ENCODE peak calls at places on chromosomes 6 and 20, in four cellular contexts. S, Y, M and B are unnamed samples.

GRCh38 chr6:54516331-54516730 is 208.1 kb downstream of the TINAG start:
- DNase-seq in Y (no peak), M (no peak), S (no peak), B (no peak)

GRCh38 chr6:123091091-123091895 is 95.3 kb downstream of the CLVS2 start:
- DNase-seq in S (no peak), M (no peak), Y (peak), B (peak)

GRCh38 chr6:164130151-164130550 is 715.6 kb downstream of the QKI start:
- DNase-seq in Y (no peak), S (no peak), M (no peak), B (no peak)

GRCh38 chr6:91273729-91274128 is 686.9 kb upstream of the MAP3K7 start:
- DNase-seq in M (no peak), Y (no peak), S (no peak), B (no peak)

GRCh38 chr6:26743941-26744699 is 84.6 kb upstream of the ZNF322 start:
- DNase-seq in S (peak), Y (peak), M (peak), B (no peak)

GRCh38 chr20:43916073-43916874 is 1.6 kb downstream of the TOX2 start:
- DNase-seq in Y (no peak), S (peak), M (no peak), B (no peak)

GRCh38 chr6:89310929-89311328 is 4.2 kb downstream of the GABRR2 start:
- DNase-seq in S (no peak), M (no peak), Y (no peak), B (no peak)

GRCh38 chr6:15017803-15018202 is 228.1 kb upstream of the JARID2 start:
- DNase-seq in S (no peak), Y (no peak), M (peak), B (no peak)

GRCh38 chr6:133446789-133447188 is 205.6 kb downstream of the EYA4 start:
- DNase-seq in M (no peak), S (no peak), Y (no peak), B (no peak)

GRCh38 chr6:107435798-107436197 is 23.6 kb downstream of the PDSS2 start:
- DNase-seq in S (no peak), Y (no peak), M (no peak), B (no peak)

GRCh38 chr6:127967708-127968107 is 66.8 kb upstream of the THEMIS start:
- DNase-seq in M (no peak), Y (no peak), S (no peak), B (no peak)

GRCh38 chr6:320351-321157 is 28.3 kb downstream of the DUSP22 start:
- DNase-seq in S (no peak), M (no peak), Y (no peak), B (no peak)

GRCh38 chr6:4967301-4968030 is 36.4 kb downstream of the RPP40 start:
- DNase-seq in Y (no peak), S (no peak), M (no peak), B (no peak)

GRCh38 chr6:149233056-149233715 is 84.3 kb upstream of the TAB2 start:
- DNase-seq in S (no peak), Y (peak), M (peak), B (peak)

GRCh38 chr20:13430346-13431002 is 208.3 kb downstream of the TASP1 start:
- DNase-seq in S (no peak), Y (peak), M (no peak), B (peak)
- TF ChIP-seq HMGXB4 in S (no peak), Y (no peak), M (no peak), B (no peak)

DNA sequence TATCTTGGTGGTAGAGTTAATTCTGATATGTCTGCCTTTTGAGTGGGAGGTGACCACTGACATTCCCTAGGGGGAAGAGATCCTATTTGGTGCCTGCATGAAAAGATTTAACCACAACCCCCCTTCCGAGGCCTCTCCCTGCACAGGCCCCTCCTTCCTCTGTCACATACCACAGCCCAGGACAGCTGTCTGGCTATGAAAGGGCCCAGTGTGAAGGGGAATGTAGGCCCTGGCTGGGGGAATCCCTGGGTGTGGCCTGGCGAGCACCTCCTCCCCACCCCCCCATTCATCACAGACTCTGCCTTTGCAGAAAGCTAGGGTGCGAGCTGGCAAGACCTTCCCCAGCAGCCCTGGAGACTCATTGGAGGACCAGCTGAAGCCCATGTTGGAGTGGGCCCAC is 27.4 kb upstream of the MAPRE1 start:
- DNase-seq in S (no peak), M (no peak), Y (no peak), B (peak)
- TF ChIP-seq HMGXB4 in S (no peak), M (no peak), Y (no peak), B (no peak)

DNA sequence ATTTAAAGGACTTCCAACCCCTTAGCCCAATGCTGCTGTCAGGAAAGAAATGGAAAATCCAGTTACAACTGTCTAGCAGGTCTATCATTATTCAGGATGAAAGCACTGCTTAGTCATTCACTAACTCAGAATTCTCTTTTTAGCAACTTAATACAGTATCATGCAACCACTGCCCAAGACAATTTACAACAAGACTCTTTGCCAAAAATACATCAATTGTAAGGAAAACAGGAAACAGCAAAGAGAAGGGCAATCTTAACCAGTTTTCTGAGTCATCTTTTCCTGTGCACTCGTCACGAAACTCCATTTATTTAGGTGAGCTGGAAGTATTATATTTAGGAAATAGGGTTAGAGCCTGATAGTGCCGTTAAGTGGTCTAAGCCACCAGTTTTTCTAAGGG is 1197.7 kb upstream of the CITED2 start:
- DNase-seq in S (no peak), Y (no peak), M (no peak), B (no peak)
- TF ChIP-seq HMGXB4 in S (no peak), Y (no peak), M (no peak), B (no peak)

GRCh38 chr6:1379026-1379809 is 10.2 kb upstream of the FOXF2 start:
- DNase-seq in S (no peak), M (no peak), Y (no peak), B (no peak)
- TF ChIP-seq HMGXB4 in S (no peak), M (no peak), Y (no peak), B (no peak)

GRCh38 chr6:34383171-34383631 is 9.3 kb downstream of the NUDT3 start:
- DNase-seq in M (no peak), Y (no peak), S (no peak), B (peak)
- TF ChIP-seq HMGXB4 in M (no peak), Y (no peak), S (no peak), B (no peak)